ENCODE peak calls at places on chromosomes 12 and 14, in five cellular contexts. I is right lobe of liver, U is astrocyte, J is sigmoid colon, R is tibial nerve. F is an unnamed sample. For H3K4me1, the result is how much of the 10 kb centered on the place peaks cover.

GRCh38 chr14:100078997-100079561 is 13.9 kb downstream of the EVL start:
- DNase-seq in I (no peak), U (peak), J (no peak), R (no peak), F (peak)

GRCh38 chr12:132327351-132328171 is 1.8 kb downstream of the GALNT9 start:
- DNase-seq in U (peak), J (peak), R (no peak), I (no peak), F (no peak)

GRCh38 chr14:29215853-29216252 is 449.3 kb downstream of the FOXG1 start:
- DNase-seq in J (no peak), R (no peak), U (peak), I (no peak), F (no peak)

GRCh38 chr14:37443461-37443860 is 151.6 kb downstream of the FOXA1 start:
- DNase-seq in J (no peak), R (no peak), U (peak), I (no peak), F (no peak)

GRCh38 chr12:85698937-85699336 is 137.3 kb downstream of the RASSF9 start:
- DNase-seq in I (no peak), J (no peak), U (no peak), R (no peak), F (no peak)

GRCh38 chr12:42346603-42347002 is 20.6 kb downstream of the PPHLN1 start:
- DNase-seq in J (no peak), U (no peak), R (no peak), I (no peak), F (no peak)

GRCh38 chr12:45732936-45733335 is 3.4 kb downstream of the ARID2 start:
- DNase-seq in U (no peak), R (no peak), J (no peak), I (no peak), F (no peak)

GRCh38 chr12:57869919-57870318 is 23.4 kb upstream of the CTDSP2 start:
- DNase-seq in R (no peak), J (no peak), I (no peak), U (no peak), F (no peak)

GRCh38 chr14:105315941-105316562 is 1.5 kb downstream of the PACS2 start:
- DNase-seq in I (no peak), U (no peak), R (no peak), J (no peak), F (no peak)
- H3K27ac ChIP-seq in I (no peak), U (no peak), R (peak), J (peak), F (no peak)

GRCh38 chr14:90403065-90403464 is 6.2 kb downstream of the CALM1 start:
- DNase-seq in U (no peak), R (no peak), I (no peak), J (peak), F (no peak)
- H3K4me1 ChIP-seq in U (under half), R (half or more), I (under half), J (half or more), F (half or more)

GRCh38 chr12:122669397-122670070 is 33.6 kb downstream of the HCAR2 start:
- DNase-seq in U (peak), I (no peak), R (no peak), J (no peak), F (no peak)
- H3K27ac ChIP-seq in U (peak), I (no peak), R (peak), J (no peak), F (no peak)

GRCh38 chr14:79476552-79476951 is 734.8 kb downstream of the DIO2 start:
- DNase-seq in I (no peak), U (no peak), J (no peak), R (no peak), F (no peak)
- H3K4me1 ChIP-seq in I (under half), U (under half), J (under half), R (under half), F (under half)

DNA sequence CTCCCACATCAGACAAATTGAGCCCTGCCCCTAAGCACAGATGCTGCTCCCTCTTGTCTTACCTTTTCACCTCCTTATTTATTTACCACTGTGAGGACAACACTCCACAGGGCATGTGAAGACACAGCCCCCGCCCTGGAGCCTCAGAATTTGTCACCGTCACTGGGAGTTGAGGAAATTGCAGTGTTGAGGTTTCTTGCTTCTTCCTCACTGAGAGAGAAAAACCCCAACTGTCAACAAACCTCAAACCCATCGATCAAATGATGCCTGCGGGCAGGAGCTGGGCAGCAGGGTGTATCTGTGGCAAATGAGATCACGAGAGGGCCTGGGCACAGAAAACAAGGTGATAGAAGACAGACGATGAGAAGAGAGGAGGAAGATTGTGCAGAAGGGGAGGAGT is 30.5 kb upstream of the PLEKHG3 start:
- DNase-seq in I (no peak), U (no peak), J (no peak), R (no peak), F (peak)
- H3K27ac ChIP-seq in I (no peak), U (no peak), J (peak), R (no peak), F (peak)

GRCh38 chr12:27343255-27344000 is 10.8 kb downstream of the BMAL2 start:
- DNase-seq in R (no peak), J (no peak), I (no peak), U (peak), F (no peak)
- H3K4me1 ChIP-seq in R (under half), J (under half), I (under half), U (under half), F (under half)

GRCh38 chr12:26101833-26102232 is 23.0 kb downstream of the BHLHE41 start:
- DNase-seq in R (no peak), U (no peak), I (no peak), J (no peak), F (no peak)
- H3K27ac ChIP-seq in R (no peak), U (no peak), I (no peak), J (no peak), F (no peak)

DNA sequence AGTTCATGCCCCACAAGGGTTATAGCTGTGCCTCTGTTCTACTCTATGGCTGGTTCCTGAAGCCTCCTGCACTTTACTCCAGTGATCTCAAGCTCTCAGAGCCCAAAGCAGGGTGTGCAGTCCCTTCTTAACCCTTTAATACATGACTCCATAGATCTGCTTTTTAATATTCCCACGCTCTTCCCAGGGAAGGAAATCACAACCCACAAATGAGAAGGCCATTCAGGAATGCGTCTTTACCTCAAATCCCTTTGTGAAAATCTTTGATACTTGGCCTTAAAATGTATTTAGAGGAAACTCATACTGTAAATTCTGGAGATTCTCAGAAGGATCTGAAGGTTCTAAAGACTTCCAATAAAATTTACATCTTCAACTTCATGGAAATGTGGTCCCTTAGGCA is 17.0 kb downstream of the NID2 start:
- DNase-seq in U (peak), I (no peak), J (no peak), R (no peak), F (no peak)
- H3K4me1 ChIP-seq in U (under half), I (under half), J (half or more), R (half or more), F (under half)

GRCh38 chr14:96867634-96868033 is 70.5 kb downstream of the VRK1 start:
- DNase-seq in U (no peak), J (no peak), I (no peak), R (no peak), F (no peak)

GRCh38 chr14:96858643-96859042 is 61.5 kb downstream of the VRK1 start:
- DNase-seq in R (no peak), U (no peak), J (no peak), I (no peak), F (no peak)

GRCh38 chr14:96863986-96864330 is 66.8 kb downstream of the VRK1 start:
- DNase-seq in I (no peak), U (no peak), R (no peak), J (no peak), F (no peak)

GRCh38 chr14:96861568-96862310 is 64.6 kb downstream of the VRK1 start:
- DNase-seq in J (no peak), U (no peak), I (no peak), R (no peak), F (no peak)

DNA sequence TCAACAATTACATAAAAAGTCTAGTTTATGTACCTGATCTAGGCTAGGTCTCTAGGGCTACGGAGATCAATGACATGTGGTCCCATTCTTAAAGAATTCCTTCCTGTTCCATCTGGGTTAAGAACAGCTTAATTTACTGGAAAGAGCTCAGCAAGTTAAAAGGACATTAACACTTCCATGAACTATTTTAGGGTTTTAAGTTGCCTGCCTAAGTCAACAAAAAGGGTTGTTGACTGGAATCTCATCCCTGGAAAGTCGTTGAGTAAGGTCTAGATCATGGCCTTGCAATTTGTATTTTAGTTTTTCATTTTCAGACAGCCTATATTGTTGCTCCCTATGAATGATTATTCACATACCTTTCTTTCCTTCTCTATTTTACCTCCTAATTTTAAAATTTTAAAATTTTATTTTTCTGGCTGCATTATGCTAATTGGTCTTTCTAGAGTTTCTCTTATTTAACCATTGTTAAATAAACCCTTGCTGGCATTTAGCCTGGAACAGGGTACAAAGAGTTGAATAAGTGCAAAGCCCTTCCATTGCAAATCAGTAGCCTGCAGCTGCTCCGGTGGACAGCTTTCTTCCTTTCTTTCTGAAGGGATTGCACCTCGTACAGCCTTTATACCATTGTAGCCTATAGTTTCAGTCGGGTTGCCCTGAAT is 66.3 kb downstream of the VRK1 start:
- DNase-seq in R (no peak), I (no peak), U (no peak), J (no peak), F (no peak)
- H3K27ac ChIP-seq in R (no peak), I (no peak), U (no peak), J (no peak), F (no peak)

GRCh38 chr12:110109037-110109836 is 14.9 kb upstream of the IFT81 start:
- DNase-seq in I (no peak), U (peak), R (peak), J (peak), F (no peak)

GRCh38 chr12:110109837-110110535 is 14.2 kb upstream of the IFT81 start:
- DNase-seq in J (no peak), R (no peak), I (no peak), U (no peak), F (no peak)

GRCh38 chr12:110114596-110114995 is 9.6 kb upstream of the IFT81 start:
- DNase-seq in R (no peak), I (no peak), J (no peak), U (no peak), F (no peak)

GRCh38 chr12:110112335-110112660 is 11.9 kb upstream of the IFT81 start:
- DNase-seq in I (no peak), U (no peak), J (no peak), R (no peak), F (no peak)

GRCh38 chr12:110111476-110112334 is 12.5 kb upstream of the IFT81 start:
- DNase-seq in J (no peak), U (no peak), I (no peak), R (no peak), F (no peak)
- H3K4me1 ChIP-seq in J (half or more), U (under half), I (under half), R (half or more), F (under half)

F was measured in CD4-positive, alpha-beta memory T cell.